ENCODE peak calls at places on chromosome 16, in five cellular contexts. C, A, O, X and U are unnamed samples.

GRCh38 chr16:3935921-3936320 is 55.4 kb upstream of the CREBBP start:
- DNase-seq in C (no peak), X (no peak), O (no peak), A (no peak), U (no peak)

GRCh38 chr16:85446846-85447656 is 166.1 kb upstream of the GSE1 start:
- DNase-seq in O (peak; percentile 39), A (no peak), C (no peak), X (no peak), U (no peak)

GRCh38 chr16:23494188-23494587 is 16.1 kb downstream of the GGA2 start:
- DNase-seq in O (no peak), C (no peak), X (no peak), A (no peak), U (no peak)

GRCh38 chr16:85648782-85649181 is 35.7 kb downstream of the GSE1 start:
- DNase-seq in O (no peak), X (no peak), A (no peak), C (no peak), U (no peak)

GRCh38 chr16:50600582-50601283 is 52.5 kb downstream of the NKD1 start:
- DNase-seq in C (no peak), X (no peak), A (peak; percentile 39), O (no peak), U (no peak)

GRCh38 chr16:73319747-73320146 is 271.8 kb upstream of the ZFHX3 start:
- DNase-seq in A (no peak), C (no peak), X (no peak), O (no peak), U (no peak)

GRCh38 chr16:89522287-89522686 is 14.1 kb downstream of the SPG7 start:
- DNase-seq in X (no peak), O (no peak), A (no peak), C (no peak), U (no peak)

GRCh38 chr16:7013990-7014389 is 318.7 kb upstream of the RBFOX1 start:
- DNase-seq in X (no peak), C (no peak), O (no peak), A (peak; percentile 40), U (no peak)

GRCh38 chr16:85515830-85516397 is 97.2 kb upstream of the GSE1 start:
- DNase-seq in A (peak; percentile 97), C (no peak), X (no peak), O (no peak), U (no peak)

GRCh38 chr16:73176577-73177013 is 128.7 kb upstream of the ZFHX3 start:
- DNase-seq in O (no peak), C (no peak), X (no peak), A (peak; percentile 20), U (no peak)

GRCh38 chr16:8935989-8936388 is 27.7 kb downstream of the USP7 start:
- DNase-seq in O (no peak), X (no peak), A (peak; percentile 58), C (no peak), U (peak; percentile 26)

GRCh38 chr16:55018881-55019280 is 88.2 kb downstream of the IRX5 start:
- DNase-seq in O (no peak), X (no peak), C (no peak), A (no peak), U (no peak)

GRCh38 chr16:55019419-55020131 is 88.9 kb downstream of the IRX5 start:
- DNase-seq in X (no peak), A (no peak), C (no peak), O (no peak), U (no peak)

DNA sequence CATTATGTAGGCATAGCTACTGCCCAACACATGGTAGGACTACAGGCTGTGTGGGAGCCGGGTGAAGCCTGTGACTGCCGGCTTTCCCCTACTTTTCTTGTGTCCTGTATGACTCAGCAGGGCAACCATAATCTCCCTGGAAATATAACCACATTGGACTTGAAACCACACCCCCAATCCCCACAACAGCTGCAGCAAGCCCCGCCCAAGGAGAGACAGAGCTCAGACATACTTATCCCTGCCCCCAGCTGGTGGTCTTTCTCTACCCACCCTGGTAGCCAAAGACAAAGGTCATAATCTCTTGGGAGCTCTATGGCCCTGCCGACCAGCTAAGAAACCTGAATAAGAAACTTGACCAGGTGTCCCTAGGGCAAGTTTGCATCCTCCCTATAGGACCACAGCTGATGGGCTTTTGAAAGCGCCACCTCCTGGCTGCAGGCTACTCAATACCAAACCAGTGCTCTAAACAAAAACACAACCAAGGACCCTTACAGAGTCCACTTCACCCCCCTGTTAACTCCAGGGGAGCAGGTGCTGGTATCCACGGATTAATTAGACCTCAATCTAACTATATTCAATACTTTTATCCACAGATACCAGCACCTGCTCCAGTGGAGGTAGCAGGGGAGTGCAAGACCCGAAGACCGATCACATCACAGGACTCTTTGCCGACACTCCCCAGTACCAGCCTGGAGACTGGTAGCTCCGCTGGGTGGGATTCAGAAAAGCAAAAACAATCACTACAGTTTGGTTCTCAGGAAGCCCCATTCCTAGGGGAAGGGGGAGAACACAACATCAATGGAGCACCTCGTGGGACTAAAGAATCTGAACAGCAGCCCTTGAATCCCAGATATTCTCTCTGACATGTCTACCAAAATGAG is 91.2 kb downstream of the IRX5 start:
- DNase-seq in X (no peak), C (peak; percentile 15), O (no peak), A (peak; percentile 23), U (no peak)
- TF ChIP-seq SUZ12 in X (no peak), C (no peak), O (no peak), A (no peak), U (no peak)

GRCh38 chr16:10172848-10173655 is 9.2 kb downstream of the GRIN2A start:
- DNase-seq in O (peak; percentile 4), X (no peak), C (no peak), A (no peak), U (no peak)
- TF ChIP-seq SUZ12 in O (no peak), X (no peak), C (no peak), A (no peak), U (no peak)

DNA sequence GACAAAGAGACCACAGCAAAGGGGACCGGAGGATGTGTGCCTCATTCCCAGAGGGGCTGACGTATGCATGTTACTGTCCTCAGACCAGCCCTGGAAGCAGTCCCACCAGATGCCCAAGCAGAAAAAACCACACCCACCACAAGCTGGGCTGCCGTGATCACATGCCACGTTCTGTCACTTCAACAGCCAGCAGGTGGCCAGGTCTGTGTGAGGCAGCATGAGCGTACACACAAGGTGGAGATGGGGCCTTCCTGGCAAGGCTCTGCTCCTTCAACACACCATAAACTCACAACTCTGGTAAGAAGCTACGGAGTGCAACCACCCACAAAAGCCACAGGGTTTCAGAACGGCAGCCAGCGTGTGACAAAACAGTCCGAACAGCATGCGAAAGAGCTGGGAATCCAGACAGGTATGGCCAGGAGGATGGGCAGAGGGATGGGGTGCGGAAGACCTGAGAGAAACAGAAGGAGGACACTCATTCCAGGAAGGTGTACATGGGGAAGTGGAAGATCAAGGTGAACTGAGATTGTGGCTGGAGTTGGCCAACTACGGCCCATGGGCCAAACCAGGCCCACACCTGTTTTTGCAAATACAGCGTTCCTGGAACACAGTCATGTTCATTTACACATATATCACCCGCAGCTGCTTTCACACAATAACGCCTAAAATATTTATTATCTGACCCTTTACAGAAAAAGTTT is 27.9 kb downstream of the MBTPS1 start:
- DNase-seq in X (no peak), C (no peak), A (peak; percentile 24), O (peak; percentile 67), U (no peak)
- TF ChIP-seq SUZ12 in X (no peak), C (no peak), A (no peak), O (no peak), U (no peak)

GRCh38 chr16:55473584-55473983 is 5.4 kb upstream of the MMP2 start:
- DNase-seq in C (no peak), A (no peak), O (no peak), X (no peak), U (no peak)

GRCh38 chr16:55471448-55472097 is 7.4 kb upstream of the MMP2 start:
- DNase-seq in O (no peak), C (no peak), X (no peak), A (no peak), U (no peak)

GRCh38 chr16:55468352-55468990 is 10.5 kb upstream of the MMP2 start:
- DNase-seq in C (no peak), X (no peak), O (no peak), A (no peak), U (no peak)

GRCh38 chr16:55469821-55470532 is 9.0 kb upstream of the MMP2 start:
- DNase-seq in A (no peak), O (no peak), X (no peak), C (no peak), U (no peak)

DNA sequence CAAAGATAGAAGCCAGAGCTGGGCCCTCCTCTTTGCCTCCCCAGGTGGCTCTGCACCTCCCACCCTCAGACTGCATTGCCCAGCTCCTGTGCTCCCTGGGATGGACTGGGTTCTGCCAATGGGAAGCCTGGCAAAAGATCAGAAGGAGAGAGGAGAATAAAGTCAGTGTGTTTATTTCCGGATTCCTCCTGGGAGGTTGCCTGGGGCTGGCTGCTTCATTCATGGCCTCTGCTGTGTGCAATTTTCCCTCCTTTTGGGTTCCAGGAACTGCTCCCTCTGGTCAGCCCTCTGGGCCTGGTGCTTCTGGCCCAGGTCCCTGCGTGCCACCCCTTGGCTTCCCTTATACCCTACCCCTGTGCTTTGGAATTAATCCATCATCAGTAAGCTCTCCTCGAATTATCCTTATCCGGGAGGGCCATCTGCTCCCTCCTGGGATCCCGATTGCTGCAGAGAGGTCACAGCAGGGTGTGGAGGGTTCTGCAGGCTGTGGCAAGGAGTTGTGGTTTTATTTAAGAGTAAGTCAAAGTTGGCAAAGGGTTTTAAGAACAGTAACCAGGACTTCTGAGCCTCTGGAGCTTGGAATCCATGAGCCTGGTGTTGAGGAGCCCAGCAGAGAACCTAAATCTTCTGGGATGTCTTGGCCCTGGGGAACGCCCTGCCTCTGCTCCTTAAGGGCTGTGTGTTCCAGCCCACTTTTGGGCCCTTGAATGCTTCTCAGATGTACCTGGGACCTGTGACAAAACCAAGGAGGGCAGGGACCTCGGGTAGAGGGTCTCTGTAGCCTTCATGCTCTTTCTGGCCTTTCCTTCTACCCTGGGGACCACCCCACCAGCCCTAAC is 8.2 kb upstream of the MMP2 start:
- DNase-seq in A (no peak), C (no peak), X (no peak), O (no peak), U (no peak)
- TF ChIP-seq SUZ12 in A (no peak), C (no peak), X (no peak), O (no peak), U (no peak)

DNA sequence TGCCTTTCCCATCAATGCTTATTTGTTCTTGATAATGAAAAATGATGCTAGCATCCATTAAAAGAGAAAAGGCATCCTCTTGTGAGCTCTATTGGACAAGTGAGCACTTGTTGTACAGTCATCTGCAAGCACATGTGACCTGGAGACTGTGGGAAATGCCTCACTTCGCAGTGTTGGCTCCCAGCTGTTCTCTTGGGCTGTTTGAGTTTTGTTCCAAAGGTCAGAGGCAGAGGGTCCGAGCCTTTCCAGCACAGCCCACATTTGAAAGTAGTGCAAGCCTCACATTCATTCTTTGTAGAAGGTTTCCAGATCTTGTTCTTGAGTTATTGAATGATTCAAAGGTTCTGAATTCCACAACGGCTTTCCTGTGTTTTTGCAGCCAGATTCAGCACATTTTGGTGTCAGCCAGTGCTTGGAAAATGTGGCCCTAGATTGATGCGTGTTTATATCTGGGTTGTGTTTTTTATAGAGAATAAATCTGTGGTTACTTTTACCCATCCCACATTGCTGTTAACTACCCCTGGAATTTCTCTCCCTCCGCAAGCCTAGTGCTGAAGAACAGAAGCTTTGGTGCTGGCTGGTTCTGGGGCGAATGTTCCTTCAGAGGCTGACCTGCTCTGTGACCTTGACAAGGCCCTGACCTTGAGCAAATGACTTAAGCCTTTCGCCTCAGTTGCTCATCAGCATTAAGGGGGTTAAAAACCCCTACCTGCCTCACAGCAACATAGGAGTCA is 49.8 kb downstream of the CDH1 start:
- DNase-seq in C (no peak), X (no peak), O (no peak), A (peak; percentile 95), U (no peak)
- TF ChIP-seq SUZ12 in C (no peak), X (no peak), O (no peak), A (no peak), U (no peak)